ENCODE peak calls at places on chromosomes 12 and 14, in eight cellular contexts. E is pancreas, P is tibial artery, G is thoracic aorta, J is nephron progenitor cell, N is OCI-LY7, D is suprapubic skin, A is RWPE1. T is an unnamed sample.

GRCh38 chr12:65891219-65891618 is 66.9 kb downstream of the HMGA2 start:
- DNase-seq in E (no peak), G (no peak), J (no peak), P (no peak), D (no peak), N (no peak), A (no peak), T (no peak)

GRCh38 chr12:7206691-7207090 is 17.2 kb downstream of the PEX5 start:
- DNase-seq in A (no peak), G (no peak), D (no peak), P (no peak), J (no peak), N (peak), E (no peak), T (no peak)

GRCh38 chr14:55712505-55712904 is 132.5 kb downstream of the KTN1 start:
- DNase-seq in P (no peak), D (no peak), E (no peak), N (no peak), A (no peak), G (no peak), J (no peak), T (no peak)

GRCh38 chr14:38124496-38124895 is 83.2 kb upstream of the SSTR1 start:
- DNase-seq in D (no peak), E (no peak), G (no peak), N (peak), A (no peak), P (no peak), J (no peak), T (no peak)

GRCh38 chr14:75554482-75554881 is 23.9 kb upstream of the FLVCR2 start:
- DNase-seq in N (no peak), P (no peak), E (no peak), J (no peak), A (peak), G (no peak), D (no peak), T (no peak)

GRCh38 chr14:60310086-60310684 is 61.2 kb downstream of the PPM1A start:
- DNase-seq in P (no peak), N (no peak), J (peak), E (no peak), A (no peak), D (no peak), G (no peak), T (no peak)

GRCh38 chr14:31886161-31886835 is 190.8 kb upstream of the ARHGAP5 start:
- DNase-seq in N (no peak), A (no peak), E (no peak), P (no peak), J (no peak), G (no peak), D (no peak), T (no peak)

GRCh38 chr12:116390656-116391335 is 113.3 kb upstream of the MED13L start:
- DNase-seq in P (no peak), J (no peak), A (no peak), G (no peak), E (no peak), N (no peak), D (no peak), T (peak)

GRCh38 chr12:39935275-39935674 is 170.6 kb downstream of the SLC2A13 start:
- DNase-seq in N (no peak), P (no peak), G (no peak), E (no peak), A (peak), J (no peak), D (no peak), T (no peak)

GRCh38 chr12:1544991-1545700 is 49.2 kb downstream of the FBXL14 start:
- DNase-seq in P (peak), G (no peak), N (peak), A (no peak), J (no peak), E (no peak), D (peak), T (no peak)
- TF ChIP-seq CTCF in P (peak), G (no peak), N (peak), A (no peak), J (no peak), E (no peak), D (no peak), T (peak)

DNA sequence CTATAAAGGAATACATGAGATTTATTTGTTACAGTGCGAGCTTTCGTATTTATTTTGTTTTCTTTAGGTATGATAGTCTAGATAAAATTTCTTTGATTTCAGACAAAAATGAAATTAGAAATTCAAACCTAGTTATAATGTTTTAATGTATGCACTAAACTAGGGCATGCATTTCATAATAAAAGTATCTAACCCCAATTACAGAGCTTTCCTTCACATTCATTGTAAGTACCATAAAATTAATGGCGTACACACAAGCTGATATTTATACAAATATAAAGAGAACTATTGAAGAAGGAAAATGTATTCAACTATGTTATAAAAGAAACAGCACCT is 120.2 kb downstream of the GXYLT1 start:
- DNase-seq in D (no peak), J (no peak), N (no peak), A (no peak), E (no peak), G (no peak), P (no peak), T (no peak)
- TF ChIP-seq CTCF in D (no peak), J (no peak), N (peak), A (peak), E (no peak), G (no peak), P (no peak), T (peak)

GRCh38 chr14:33908540-33909223 is 42.2 kb downstream of the EGLN3 start:
- DNase-seq in E (no peak), J (no peak), N (no peak), D (no peak), P (no peak), A (no peak), G (no peak), T (no peak)
- TF ChIP-seq CTCF in E (no peak), J (no peak), N (peak), D (no peak), P (no peak), A (no peak), G (no peak), T (peak)

DNA sequence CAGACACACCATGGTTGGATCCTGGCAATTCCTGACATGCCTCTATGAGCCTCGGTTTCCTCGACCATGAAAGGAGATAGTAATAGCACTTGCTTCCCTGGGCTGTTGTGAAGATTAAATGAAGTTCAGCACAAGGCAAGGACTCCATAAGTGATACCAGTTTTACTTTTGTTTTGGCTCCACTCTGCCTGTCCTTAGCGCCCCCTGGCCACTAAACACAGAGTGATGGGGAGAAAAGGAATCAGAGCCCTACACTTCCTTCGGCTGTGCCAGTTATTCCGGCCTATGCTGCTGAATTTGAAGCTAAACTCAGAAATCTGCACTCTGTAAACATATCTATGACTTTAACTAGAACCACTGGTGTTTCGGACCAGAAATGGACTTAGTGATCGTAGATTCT is 173.8 kb downstream of the C12orf75 start:
- DNase-seq in P (no peak), J (no peak), N (no peak), A (no peak), G (no peak), D (no peak), E (no peak), T (no peak)
- TF ChIP-seq CTCF in P (no peak), J (no peak), N (peak), A (no peak), G (no peak), D (no peak), E (no peak), T (peak)

GRCh38 chr14:39432619-39433451 is 602 bp upstream of the FBXO33 start:
- DNase-seq in N (peak), J (peak), D (peak), E (peak), A (peak), G (peak), P (peak), T (peak)
- TF ChIP-seq CTCF in N (peak), J (no peak), D (peak), E (no peak), A (peak), G (no peak), P (no peak), T (peak)